ENCODE peak calls at places on chromosomes 11 and 22, in four cellular contexts. One of them, this sample, is unnamed.

GRCh38 chr22:30245181-30245984 is 1.2 kb downstream of the LIF start:
- DNase-seq in brain microvascular endothelial cell: no peak
- DNase-seq in gastrocnemius medialis: no peak
- DNase-seq in spleen: no peak
- DNase-seq in this sample: no peak

GRCh38 chr11:117866526-117866925 is 9.9 kb downstream of the FXYD6 start:
- DNase-seq in brain microvascular endothelial cell: no peak
- DNase-seq in gastrocnemius medialis: no peak
- DNase-seq in spleen: no peak
- DNase-seq in this sample: no peak

GRCh38 chr11:2156416-2157182 is 4.4 kb downstream of the INS start:
- DNase-seq in brain microvascular endothelial cell: peak
- DNase-seq in gastrocnemius medialis: peak
- DNase-seq in spleen: peak
- DNase-seq in this sample: peak

GRCh38 chr11:76038608-76039007 is 167.7 kb downstream of the WNT11 start:
- DNase-seq in brain microvascular endothelial cell: no peak
- DNase-seq in gastrocnemius medialis: no peak
- DNase-seq in spleen: no peak
- DNase-seq in this sample: no peak

GRCh38 chr11:32297629-32298028 is 137.7 kb downstream of the WT1 start:
- DNase-seq in brain microvascular endothelial cell: peak
- DNase-seq in gastrocnemius medialis: no peak
- DNase-seq in spleen: no peak
- DNase-seq in this sample: no peak

GRCh38 chr11:126499124-126499752 is 143.8 kb downstream of the ST3GAL4 start:
- DNase-seq in brain microvascular endothelial cell: no peak
- DNase-seq in gastrocnemius medialis: no peak
- DNase-seq in spleen: peak
- DNase-seq in this sample: no peak

GRCh38 chr11:76524919-76525318 is 80.1 kb downstream of the EMSY start:
- DNase-seq in brain microvascular endothelial cell: no peak
- DNase-seq in gastrocnemius medialis: no peak
- DNase-seq in spleen: no peak
- DNase-seq in this sample: no peak

GRCh38 chr11:104873252-104873651 is 25.0 kb downstream of the CASP12 start:
- DNase-seq in brain microvascular endothelial cell: no peak
- DNase-seq in gastrocnemius medialis: no peak
- DNase-seq in spleen: no peak
- DNase-seq in this sample: no peak

GRCh38 chr11:16184588-16184987 is 171.8 kb downstream of the SOX6 start:
- DNase-seq in brain microvascular endothelial cell: peak
- DNase-seq in gastrocnemius medialis: peak
- DNase-seq in spleen: no peak
- DNase-seq in this sample: no peak

GRCh38 chr22:25085930-25086901 is 113.4 kb upstream of the CRYBB3 start:
- DNase-seq in brain microvascular endothelial cell: no peak
- DNase-seq in gastrocnemius medialis: no peak
- DNase-seq in spleen: no peak
- DNase-seq in this sample: no peak

GRCh38 chr22:20273720-20274119 is 5.6 kb upstream of the RTN4R start:
- DNase-seq in brain microvascular endothelial cell: no peak
- DNase-seq in gastrocnemius medialis: no peak
- DNase-seq in spleen: no peak
- DNase-seq in this sample: no peak

GRCh38 chr11:116294630-116295029 is 478.2 kb downstream of the BUD13 start:
- DNase-seq in brain microvascular endothelial cell: peak
- DNase-seq in gastrocnemius medialis: no peak
- DNase-seq in spleen: no peak
- DNase-seq in this sample: no peak

GRCh38 chr11:111719379-111719778 is 46.8 kb downstream of the PPP2R1B start:
- DNase-seq in brain microvascular endothelial cell: no peak
- DNase-seq in gastrocnemius medialis: no peak
- DNase-seq in spleen: no peak
- DNase-seq in this sample: no peak

GRCh38 chr22:27331526-27332281 is 469.9 kb downstream of the MN1 start:
- DNase-seq in brain microvascular endothelial cell: peak
- DNase-seq in gastrocnemius medialis: no peak
- DNase-seq in spleen: no peak
- DNase-seq in this sample: no peak

GRCh38 chr22:27435839-27436581 is 365.5 kb downstream of the MN1 start:
- DNase-seq in brain microvascular endothelial cell: peak
- DNase-seq in gastrocnemius medialis: no peak
- DNase-seq in spleen: no peak
- DNase-seq in this sample: no peak

GRCh38 chr11:8268530-8269461 is 5.1 kb upstream of the LMO1 start:
- DNase-seq in brain microvascular endothelial cell: no peak
- DNase-seq in gastrocnemius medialis: no peak
- DNase-seq in spleen: peak
- DNase-seq in this sample: no peak

GRCh38 chr11:120964857-120965256 is 59.0 kb upstream of the TBCEL start:
- DNase-seq in brain microvascular endothelial cell: peak
- DNase-seq in gastrocnemius medialis: no peak
- DNase-seq in spleen: no peak
- DNase-seq in this sample: no peak

GRCh38 chr11:1401656-1402221 is 12.0 kb downstream of the BRSK2 start:
- DNase-seq in brain microvascular endothelial cell: peak
- DNase-seq in gastrocnemius medialis: no peak
- DNase-seq in spleen: no peak
- DNase-seq in this sample: peak

GRCh38 chr11:8006349-8006977 is 19.3 kb downstream of the EIF3F start:
- DNase-seq in brain microvascular endothelial cell: peak
- DNase-seq in gastrocnemius medialis: no peak
- DNase-seq in spleen: no peak
- DNase-seq in this sample: peak

GRCh38 chr11:106231591-106231990 is 154.1 kb downstream of the AASDHPPT start:
- DNase-seq in brain microvascular endothelial cell: no peak
- DNase-seq in gastrocnemius medialis: no peak
- DNase-seq in spleen: no peak
- DNase-seq in this sample: no peak

GRCh38 chr11:70043482-70043881 is 34.6 kb upstream of the ANO1 start:
- DNase-seq in brain microvascular endothelial cell: no peak
- DNase-seq in gastrocnemius medialis: no peak
- DNase-seq in spleen: no peak
- DNase-seq in this sample: no peak

GRCh38 chr22:46947516-46948260 is 185.2 kb downstream of the TBC1D22A start:
- DNase-seq in brain microvascular endothelial cell: no peak
- DNase-seq in gastrocnemius medialis: no peak
- DNase-seq in spleen: no peak
- DNase-seq in this sample: no peak

GRCh38 chr11:128457874-128458273 is 129.5 kb downstream of the ETS1 start:
- DNase-seq in brain microvascular endothelial cell: no peak
- DNase-seq in gastrocnemius medialis: no peak
- DNase-seq in spleen: no peak
- DNase-seq in this sample: no peak

GRCh38 chr22:23074451-23074850 is 4.1 kb downstream of the GNAZ start:
- DNase-seq in brain microvascular endothelial cell: no peak
- DNase-seq in gastrocnemius medialis: no peak
- DNase-seq in spleen: peak
- DNase-seq in this sample: no peak

GRCh38 chr11:3642071-3642951 is 519 bp upstream of the ART5 start:
- DNase-seq in brain microvascular endothelial cell: peak
- DNase-seq in gastrocnemius medialis: peak
- DNase-seq in spleen: peak
- DNase-seq in this sample: peak

GRCh38 chr11:113457784-113458183 is 17.4 kb downstream of the DRD2 start:
- DNase-seq in brain microvascular endothelial cell: no peak
- DNase-seq in gastrocnemius medialis: no peak
- DNase-seq in spleen: no peak
- DNase-seq in this sample: no peak

GRCh38 chr11:47154738-47155570 is 21.7 kb downstream of the ARFGAP2 start:
- DNase-seq in brain microvascular endothelial cell: no peak
- DNase-seq in gastrocnemius medialis: no peak
- DNase-seq in spleen: peak
- DNase-seq in this sample: no peak

GRCh38 chr11:75355051-75355450 is 3.6 kb upstream of the ARRB1 start:
- DNase-seq in brain microvascular endothelial cell: no peak
- DNase-seq in gastrocnemius medialis: no peak
- DNase-seq in spleen: peak
- DNase-seq in this sample: no peak

GRCh38 chr11:3614742-3615171 is 27.0 kb downstream of the ART5 start:
- DNase-seq in brain microvascular endothelial cell: no peak
- DNase-seq in gastrocnemius medialis: peak
- DNase-seq in spleen: peak
- DNase-seq in this sample: no peak

GRCh38 chr11:128890543-128891409 is at the start of gene KCNJ5:
- DNase-seq in brain microvascular endothelial cell: no peak
- DNase-seq in gastrocnemius medialis: no peak
- DNase-seq in spleen: no peak
- DNase-seq in this sample: peak

GRCh38 chr11:8597182-8597581 is 3.2 kb upstream of the STK33 start:
- DNase-seq in brain microvascular endothelial cell: peak
- DNase-seq in gastrocnemius medialis: no peak
- DNase-seq in spleen: no peak
- DNase-seq in this sample: no peak

GRCh38 chr22:39814899-39815298 is 78.7 kb downstream of the ENTHD1 start:
- DNase-seq in brain microvascular endothelial cell: no peak
- DNase-seq in gastrocnemius medialis: no peak
- DNase-seq in spleen: no peak
- DNase-seq in this sample: no peak

GRCh38 chr22:44363214-44363979 is 50.6 kb upstream of the SHISAL1 start:
- DNase-seq in brain microvascular endothelial cell: peak
- DNase-seq in gastrocnemius medialis: no peak
- DNase-seq in spleen: peak
- DNase-seq in this sample: peak

GRCh38 chr22:37442537-37442936 is 15.3 kb upstream of the ELFN2 start:
- DNase-seq in brain microvascular endothelial cell: peak
- DNase-seq in gastrocnemius medialis: no peak
- DNase-seq in spleen: no peak
- DNase-seq in this sample: no peak

GRCh38 chr11:68682531-68682931 is 1.8 kb upstream of the GAL start:
- DNase-seq in brain microvascular endothelial cell: no peak
- DNase-seq in gastrocnemius medialis: no peak
- DNase-seq in spleen: no peak
- DNase-seq in this sample: no peak

GRCh38 chr22:20781272-20781990 is 7.5 kb downstream of the SERPIND1 start:
- DNase-seq in brain microvascular endothelial cell: peak
- DNase-seq in gastrocnemius medialis: no peak
- DNase-seq in spleen: no peak
- DNase-seq in this sample: no peak

GRCh38 chr22:23240639-23241389 is 60.5 kb downstream of the BCR start:
- DNase-seq in brain microvascular endothelial cell: no peak
- DNase-seq in gastrocnemius medialis: no peak
- DNase-seq in spleen: no peak
- DNase-seq in this sample: no peak

GRCh38 chr11:88807349-88807748 is 258.4 kb downstream of the GRM5 start:
- DNase-seq in brain microvascular endothelial cell: no peak
- DNase-seq in gastrocnemius medialis: no peak
- DNase-seq in spleen: no peak
- DNase-seq in this sample: no peak

DNA sequence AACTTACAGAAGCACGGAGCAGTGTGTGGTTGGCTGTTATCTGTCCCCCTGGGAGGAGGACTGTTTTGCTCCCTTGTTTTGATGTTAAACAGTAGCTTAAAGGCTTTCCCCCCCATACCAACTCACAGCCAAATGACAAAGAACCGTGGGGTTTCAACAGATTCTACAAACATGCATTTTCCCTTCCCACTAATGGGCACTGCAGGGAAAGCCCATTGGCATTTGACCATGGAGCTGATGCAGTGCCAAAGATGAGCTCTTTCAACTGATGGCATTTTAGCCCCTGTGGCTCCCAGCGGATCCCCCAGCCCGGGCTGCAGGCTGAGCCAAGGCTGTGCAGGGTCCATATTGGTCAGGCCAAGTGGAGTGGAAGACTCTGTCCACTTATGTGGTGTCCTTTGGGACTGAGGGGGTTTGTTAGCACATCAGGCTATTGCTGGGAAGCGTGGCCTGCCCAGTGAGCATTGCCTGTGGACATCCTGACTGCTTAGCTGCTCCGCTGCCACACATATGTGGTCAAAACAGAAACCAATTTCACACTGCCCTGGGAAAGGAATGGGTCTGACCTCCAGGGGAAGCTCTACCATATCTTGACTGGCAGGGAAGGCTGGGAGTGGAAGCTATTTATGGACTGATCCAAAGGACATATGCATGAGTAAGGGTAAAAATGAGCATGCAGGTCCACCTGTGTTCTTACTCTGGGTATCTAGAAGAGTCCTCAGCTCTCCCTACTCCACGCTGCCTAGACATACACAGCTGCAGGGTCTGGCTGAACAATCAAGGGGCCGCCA is 116.4 kb upstream of the PARVA start:
- DNase-seq in brain microvascular endothelial cell: no peak
- DNase-seq in gastrocnemius medialis: no peak
- DNase-seq in spleen: no peak
- DNase-seq in this sample: no peak
- H3K27ac ChIP-seq in brain microvascular endothelial cell: no peak
- H3K27ac ChIP-seq in gastrocnemius medialis: no peak
- H3K27ac ChIP-seq in spleen: no peak
- H3K27ac ChIP-seq in this sample: no peak

GRCh38 chr11:103537904-103538502 is 428.8 kb downstream of the DYNC2H1 start:
- DNase-seq in brain microvascular endothelial cell: peak
- DNase-seq in gastrocnemius medialis: no peak
- DNase-seq in spleen: no peak
- DNase-seq in this sample: no peak
- TF ChIP-seq CTCF in brain microvascular endothelial cell: peak
- TF ChIP-seq CTCF in gastrocnemius medialis: no peak
- TF ChIP-seq CTCF in spleen: no peak
- TF ChIP-seq CTCF in this sample: peak

DNA sequence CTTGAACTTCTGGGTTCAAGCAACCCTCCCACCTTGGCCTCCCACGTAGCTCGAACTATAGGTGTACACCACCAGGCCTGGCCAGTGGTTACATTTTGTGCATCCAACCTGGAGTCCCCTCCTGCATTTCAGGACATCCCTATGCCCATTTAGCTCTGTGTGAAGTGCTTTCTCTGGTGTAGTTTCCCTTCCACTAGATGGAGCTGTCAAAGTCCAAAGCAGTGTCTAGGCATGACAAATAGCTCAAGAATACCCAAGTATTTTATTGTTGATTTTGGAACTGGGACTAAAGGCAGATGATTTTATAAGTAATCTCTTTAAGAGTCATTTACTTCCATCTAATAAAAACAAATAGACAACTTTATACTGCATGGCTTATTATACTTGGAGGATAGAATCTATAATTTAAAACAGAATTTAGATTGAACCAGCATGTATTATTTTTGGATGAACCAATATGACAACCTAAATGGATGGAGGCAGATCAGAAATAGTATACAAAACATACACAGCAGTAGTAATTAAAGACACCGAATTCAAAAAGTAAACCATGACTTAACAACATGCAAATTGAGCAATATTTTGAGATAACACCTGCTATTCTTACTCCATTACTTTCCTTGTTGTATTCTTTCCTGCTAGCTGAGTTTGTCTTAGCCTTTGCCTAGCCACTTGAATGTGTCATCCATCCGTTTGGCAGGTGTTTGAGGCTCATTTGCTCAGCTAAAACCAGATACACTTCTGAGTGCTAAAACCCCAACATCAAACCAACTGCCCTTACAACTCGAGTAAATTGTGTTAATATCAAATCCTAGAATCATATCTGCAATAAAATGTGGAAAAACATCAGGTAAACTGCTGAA is 37.7 kb downstream of the EIF4ENIF1 start:
- DNase-seq in brain microvascular endothelial cell: peak
- DNase-seq in gastrocnemius medialis: no peak
- DNase-seq in spleen: no peak
- DNase-seq in this sample: no peak
- H3K27ac ChIP-seq in brain microvascular endothelial cell: no peak
- H3K27ac ChIP-seq in gastrocnemius medialis: no peak
- H3K27ac ChIP-seq in spleen: no peak
- H3K27ac ChIP-seq in this sample: no peak

GRCh38 chr11:36376888-36377758 is 81.0 kb downstream of the PRR5L start:
- DNase-seq in brain microvascular endothelial cell: peak
- DNase-seq in gastrocnemius medialis: peak
- DNase-seq in spleen: peak
- DNase-seq in this sample: peak
- TF ChIP-seq CTCF in brain microvascular endothelial cell: peak
- TF ChIP-seq CTCF in gastrocnemius medialis: peak
- TF ChIP-seq CTCF in spleen: peak
- TF ChIP-seq CTCF in this sample: no peak

This sample was measured in adrenal gland.